ENCODE peak calls at places on chromosomes 3 and 15, in four cellular contexts. S is ovary, Y is fibroblast of pulmonary artery, O is brain microvascular endothelial cell. H is an unnamed sample.

GRCh38 chr15:97547381-97547780 is 413.1 kb upstream of the ARRDC4 start:
- DNase-seq in Y (no peak), S (no peak), O (no peak), H (no peak)

GRCh38 chr3:58084788-58085543 is 76.7 kb downstream of the FLNB start:
- DNase-seq in O (no peak), Y (no peak), S (no peak), H (no peak)

GRCh38 chr15:83404143-83404542 is 43.0 kb upstream of the SH3GL3 start:
- DNase-seq in O (no peak), S (no peak), Y (no peak), H (no peak)

GRCh38 chr15:77915261-77915960 is 162.1 kb downstream of the TBC1D2B start:
- DNase-seq in Y (no peak), S (peak), O (no peak), H (no peak)

GRCh38 chr3:171353423-171353822 is 106.8 kb downstream of the TNIK start:
- DNase-seq in Y (no peak), S (no peak), O (no peak), H (peak)

GRCh38 chr15:69699096-69699495 is 246.5 kb downstream of the RPLP1 start:
- DNase-seq in S (no peak), Y (no peak), O (no peak), H (no peak)

GRCh38 chr15:80977627-80978036 is 12.0 kb downstream of the MESD start:
- DNase-seq in O (peak), Y (peak), S (no peak), H (no peak)

GRCh38 chr3:67605377-67605776 is 49.0 kb downstream of the SUCLG2 start:
- DNase-seq in O (peak), S (no peak), Y (peak), H (peak)

GRCh38 chr3:30098656-30099454 is 507.5 kb upstream of the TGFBR2 start:
- DNase-seq in Y (peak), O (peak), S (no peak), H (peak)

GRCh38 chr3:50671331-50671730 is 3.4 kb upstream of the DOCK3 start:
- DNase-seq in O (peak), S (no peak), Y (peak), H (peak)

GRCh38 chr3:5891721-5892120 is 704.2 kb downstream of the EDEM1 start:
- DNase-seq in O (no peak), S (no peak), Y (no peak), H (no peak)

GRCh38 chr15:90351479-90352108 is 490 bp upstream of the ZNF774 start:
- DNase-seq in S (no peak), Y (no peak), O (no peak), H (no peak)

GRCh38 chr3:153232737-153233330 is 70.8 kb downstream of the RAP2B start:
- DNase-seq in Y (peak), S (no peak), O (no peak), H (peak)

GRCh38 chr3:170295586-170295985 is 61.9 kb upstream of the SKIL start:
- DNase-seq in Y (no peak), S (no peak), O (no peak), H (no peak)

GRCh38 chr15:40873625-40874561 is at the start of gene RHOV:
- DNase-seq in S (peak), Y (peak), O (peak), H (peak)
- TF ChIP-seq CTCF in S (no peak), Y (peak), O (peak), H (peak)

GRCh38 chr3:126212629-126213375 is 32.4 kb upstream of the ALDH1L1 start:
- DNase-seq in O (no peak), S (peak), Y (peak), H (peak)
- H3K4me3 ChIP-seq in O (peak), S (peak), Y (peak), H (peak)

GRCh38 chr3:182226995-182227394 is 515.3 kb downstream of the SOX2 start:
- DNase-seq in O (no peak), Y (no peak), S (no peak), H (no peak)
- TF ChIP-seq CTCF in O (no peak), Y (no peak), S (no peak), H (no peak)

GRCh38 chr3:125319765-125320164 is 55.4 kb downstream of the ZNF148 start:
- DNase-seq in O (no peak), S (no peak), Y (no peak), H (no peak)

GRCh38 chr3:125318859-125319258 is 56.3 kb downstream of the ZNF148 start:
- DNase-seq in Y (no peak), S (no peak), O (no peak), H (no peak)

GRCh38 chr3:125316949-125317348 is 58.2 kb downstream of the ZNF148 start:
- DNase-seq in Y (no peak), S (no peak), O (no peak), H (no peak)

GRCh38 chr3:125318497-125318847 is 56.7 kb downstream of the ZNF148 start:
- DNase-seq in Y (no peak), O (no peak), S (no peak), H (no peak)

DNA sequence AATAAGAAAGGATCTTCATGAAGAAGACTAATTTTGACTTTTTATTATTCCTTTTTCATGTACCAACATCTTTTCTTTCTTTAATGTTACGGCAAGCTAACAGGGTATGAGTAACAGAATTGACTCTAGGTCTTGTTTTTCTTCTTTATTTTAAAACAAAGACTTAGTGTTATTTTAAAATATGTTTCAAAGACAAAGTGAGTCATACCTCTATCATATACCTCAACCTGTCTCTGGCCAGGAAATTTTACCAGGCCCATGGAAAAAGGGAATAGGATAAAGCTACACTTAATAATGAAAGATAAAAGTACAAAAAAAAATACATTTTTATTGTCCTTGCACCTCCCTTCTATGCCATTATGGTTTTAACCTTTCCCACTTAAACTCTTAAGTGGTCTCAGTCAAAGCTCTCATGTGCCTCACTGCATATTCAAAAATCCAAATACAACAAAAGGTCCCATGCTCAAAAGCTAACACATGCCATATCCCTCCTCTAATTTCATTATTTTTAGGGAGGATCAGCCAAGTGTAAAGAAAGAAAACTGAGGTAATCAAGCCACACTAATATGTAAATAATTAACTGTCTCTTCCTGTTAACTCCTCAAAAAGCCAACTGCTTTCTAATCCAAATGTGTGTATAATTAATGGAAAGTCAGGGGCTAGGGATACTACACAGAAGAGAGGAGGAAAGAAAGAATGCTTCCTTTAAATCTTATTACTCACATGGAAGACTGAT is 57.2 kb downstream of the ZNF148 start:
- DNase-seq in S (no peak), O (no peak), Y (peak), H (no peak)
- H3K4me3 ChIP-seq in S (no peak), O (no peak), Y (no peak), H (no peak)

GRCh38 chr3:59143447-59143846 is 93.6 kb upstream of the CFAP20DC start:
- DNase-seq in S (no peak), Y (peak), O (peak), H (peak)
- TF ChIP-seq CTCF in S (no peak), Y (no peak), O (peak), H (peak)

GRCh38 chr3:23316924-23317323 is 113.8 kb downstream of the UBE2E2 start:
- DNase-seq in O (no peak), S (no peak), Y (no peak), H (no peak)

GRCh38 chr3:23308986-23309625 is 106.0 kb downstream of the UBE2E2 start:
- DNase-seq in Y (no peak), O (no peak), S (no peak), H (no peak)

GRCh38 chr3:23314981-23315805 is 112.1 kb downstream of the UBE2E2 start:
- DNase-seq in S (no peak), O (no peak), Y (peak), H (no peak)

DNA sequence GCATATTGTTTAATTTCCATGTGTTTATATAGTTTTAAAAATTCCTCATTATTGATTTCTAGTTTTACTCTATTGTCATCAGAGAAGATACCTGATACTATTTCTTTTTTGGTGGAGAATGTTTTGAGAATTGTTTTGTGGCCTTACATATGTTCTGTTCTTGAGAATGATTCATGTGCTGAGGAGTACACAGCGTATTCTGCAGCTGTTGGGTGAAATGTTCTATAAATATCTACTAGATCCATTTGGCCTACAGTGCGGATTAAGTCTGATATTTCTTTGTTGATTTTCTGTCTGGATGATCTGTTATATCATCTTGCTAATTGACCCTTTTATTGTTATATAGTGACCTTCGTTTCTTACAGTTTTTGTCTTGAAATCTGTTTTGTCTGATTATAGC is 109.7 kb downstream of the UBE2E2 start:
- DNase-seq in Y (peak), O (peak), S (no peak), H (peak)
- H3K4me3 ChIP-seq in Y (no peak), O (no peak), S (no peak), H (no peak)

DNA sequence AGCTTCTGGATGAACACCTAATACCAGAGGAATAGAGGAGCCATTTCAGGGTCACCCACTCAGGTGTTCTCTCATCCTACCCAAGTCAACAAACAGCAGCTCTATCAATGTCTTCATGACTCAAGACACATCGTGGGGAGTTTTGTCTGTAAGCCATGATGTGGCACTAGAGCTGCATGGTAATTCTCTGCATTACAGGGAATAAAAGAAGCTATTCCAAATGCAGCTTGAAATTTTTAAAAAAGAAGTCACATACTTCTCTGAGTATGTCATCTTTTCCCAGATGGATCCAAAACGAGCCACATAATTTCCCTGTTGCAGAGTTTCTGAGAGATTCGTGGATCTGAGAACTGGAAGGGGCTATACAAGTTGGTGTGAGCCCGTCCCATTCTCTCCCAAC is 6.1 kb upstream of the THSD4 start:
- DNase-seq in S (no peak), O (peak), Y (peak), H (peak)
- TF ChIP-seq CTCF in S (no peak), O (peak), Y (peak), H (peak)

GRCh38 chr15:52021892-52022540 is 3.0 kb downstream of the MAPK6 start:
- DNase-seq in Y (no peak), S (no peak), O (no peak), H (no peak)
- H3K4me3 ChIP-seq in Y (peak), S (no peak), O (no peak), H (peak)

H was measured in foreskin fibroblast.